ENCODE peak calls at places on chromosomes 11 and 22, in nine cellular contexts. R is upper lobe of left lung, X is AG04450, P is fibroblast of mammary gland, B is transverse colon, Z is AG09309, D is astrocyte of the spinal cord, M is cardiac fibroblast, J is Panc1. S is an unnamed sample.

GRCh38 chr11:65150513-65151271 is 16.4 kb upstream of the SYVN1 start:
- DNase-seq in R (peak), X (no peak), P (peak), B (peak), Z (peak), D (peak), M (peak), J (peak), S (peak)

GRCh38 chr11:128310676-128311445 is 276.5 kb downstream of the ETS1 start:
- DNase-seq in R (no peak), X (no peak), P (no peak), B (no peak), Z (no peak), D (no peak), M (peak), J (no peak), S (no peak)

GRCh38 chr22:25898707-25899365 is 156.8 kb downstream of the MYO18B start:
- DNase-seq in R (no peak), X (no peak), P (peak), B (no peak), Z (no peak), D (no peak), M (peak), J (no peak), S (no peak)

GRCh38 chr22:48907591-48907990 is 920.1 kb downstream of the BRD1 start:
- DNase-seq in R (no peak), X (no peak), P (no peak), B (no peak), Z (no peak), D (no peak), M (no peak), J (no peak), S (no peak)

GRCh38 chr11:96486890-96487633 is 97.2 kb downstream of the JRKL start:
- DNase-seq in R (no peak), X (no peak), P (no peak), B (peak), Z (no peak), D (peak), M (peak), J (no peak), S (no peak)

GRCh38 chr22:22342697-22343602 is 98.4 kb downstream of the VPREB1 start:
- DNase-seq in R (peak), X (no peak), P (peak), B (peak), Z (no peak), D (peak), M (peak), J (no peak), S (no peak)

GRCh38 chr11:7307836-7308235 is 56.1 kb downstream of the SYT9 start:
- DNase-seq in R (no peak), X (no peak), P (no peak), B (no peak), Z (no peak), D (no peak), M (no peak), J (no peak), S (no peak)

GRCh38 chr11:124535552-124536232 is 7.8 kb downstream of the OR8B12 start:
- DNase-seq in R (no peak), X (no peak), P (peak), B (no peak), Z (no peak), D (no peak), M (peak), J (no peak), S (no peak)

GRCh38 chr11:121839821-121840220 is 276.2 kb downstream of the BLID start:
- DNase-seq in R (no peak), X (no peak), P (peak), B (no peak), Z (peak), D (peak), M (peak), J (no peak), S (peak)

GRCh38 chr11:128936546-128937275 is 6.0 kb downstream of the TP53AIP1 start:
- DNase-seq in R (no peak), X (no peak), P (no peak), B (no peak), Z (no peak), D (peak), M (no peak), J (no peak), S (no peak)

GRCh38 chr22:32473388-32473952 is 1.1 kb upstream of the FBXO7 start:
- DNase-seq in R (no peak), X (peak), P (peak), B (peak), Z (peak), D (peak), M (peak), J (no peak), S (peak)

GRCh38 chr11:116874251-116874650 is 36.8 kb upstream of the APOA1 start:
- DNase-seq in R (no peak), X (no peak), P (peak), B (no peak), Z (no peak), D (no peak), M (no peak), J (no peak), S (no peak)

GRCh38 chr11:74941492-74941891 is 7.4 kb downstream of the XRRA1 start:
- DNase-seq in R (no peak), X (no peak), P (no peak), B (no peak), Z (no peak), D (no peak), M (no peak), J (no peak), S (no peak)

GRCh38 chr11:3879967-3880542 is 24.6 kb downstream of the STIM1 start:
- DNase-seq in R (no peak), X (no peak), P (no peak), B (no peak), Z (no peak), D (no peak), M (no peak), J (no peak), S (no peak)

GRCh38 chr11:119056397-119056999 is 507 bp downstream of the HYOU1 start:
- DNase-seq in R (no peak), X (no peak), P (no peak), B (peak), Z (no peak), D (no peak), M (peak), J (no peak), S (no peak)

GRCh38 chr22:41311487-41311886 is 10.2 kb downstream of the ZC3H7B start:
- DNase-seq in R (no peak), X (no peak), P (no peak), B (no peak), Z (no peak), D (no peak), M (no peak), J (no peak), S (no peak)

GRCh38 chr11:76371170-76371569 is 9.8 kb downstream of the THAP12 start:
- DNase-seq in R (no peak), X (peak), P (peak), B (no peak), Z (peak), D (peak), M (peak), J (peak), S (peak)

GRCh38 chr11:78170874-78171549 is 17.4 kb downstream of the KCTD21 start:
- DNase-seq in R (no peak), X (no peak), P (no peak), B (no peak), Z (no peak), D (no peak), M (peak), J (no peak), S (no peak)

GRCh38 chr11:46345881-46346484 is 1.3 kb upstream of the DGKZ start:
- DNase-seq in R (no peak), X (no peak), P (no peak), B (no peak), Z (no peak), D (no peak), M (no peak), J (no peak), S (no peak)
- H3K4me3 ChIP-seq in R (peak), X (no peak), P (no peak), B (no peak), Z (no peak), D (no peak), M (no peak), J (no peak), S (no peak)

DNA sequence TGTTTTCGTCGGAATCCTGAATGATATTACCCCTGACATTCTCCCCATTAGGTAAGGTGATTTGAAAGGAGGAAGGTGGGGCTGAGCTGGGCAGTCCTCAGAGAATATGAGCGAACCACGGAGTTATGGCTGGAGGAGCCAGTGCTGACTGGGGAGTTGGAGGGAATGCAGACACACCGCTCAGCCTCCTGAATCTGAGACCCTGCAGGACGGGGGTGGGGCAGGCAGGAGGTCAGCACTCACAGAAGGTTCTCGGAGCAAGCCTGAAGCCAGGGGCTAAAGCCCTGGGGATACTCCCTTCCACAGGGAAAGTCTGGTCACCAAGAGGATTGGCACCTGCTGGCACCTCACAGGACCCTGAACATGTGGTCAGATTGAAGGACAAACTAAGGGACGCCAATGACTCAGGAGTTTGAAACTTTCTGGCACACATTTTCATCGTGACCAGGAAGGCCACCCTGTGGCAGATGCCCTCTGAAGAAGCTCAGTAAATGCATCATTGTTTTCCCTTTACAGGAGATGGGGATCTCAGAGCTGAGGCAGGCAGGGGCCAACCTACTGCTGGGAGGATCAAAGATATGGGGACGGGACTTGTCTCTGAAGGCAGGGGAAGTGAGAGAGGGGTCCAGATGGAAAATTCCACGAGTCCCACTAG is 26.9 kb upstream of the FCHSD2 start:
- DNase-seq in R (no peak), X (no peak), P (no peak), B (no peak), Z (no peak), D (no peak), M (no peak), J (no peak), S (no peak)
- TF ChIP-seq CTCF in R (no peak), X (no peak), P (no peak), B (no peak), Z (no peak), D (no peak), M (no peak), J (no peak), S (no peak)

DNA sequence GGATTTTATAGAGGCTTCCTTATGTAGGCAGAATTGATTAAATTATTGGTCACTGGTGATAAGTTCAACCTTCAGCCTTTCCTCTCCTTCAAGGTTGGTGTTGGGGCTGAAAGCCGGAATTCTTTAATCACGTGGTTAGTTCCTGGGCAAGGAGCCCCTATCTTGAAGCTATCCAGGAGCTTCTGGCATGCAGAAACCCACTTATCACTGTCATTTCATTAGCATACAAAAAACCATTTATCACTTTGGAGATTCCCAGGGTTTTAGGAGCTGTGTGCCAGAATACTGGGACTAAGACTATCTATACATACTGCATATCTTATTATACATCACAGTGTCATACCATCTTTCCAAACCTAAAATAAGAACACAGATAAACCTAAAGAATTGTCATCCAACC is 18.5 kb upstream of the MED17 start:
- DNase-seq in R (no peak), X (no peak), P (no peak), B (no peak), Z (no peak), D (no peak), M (no peak), J (no peak), S (no peak)
- H3K4me3 ChIP-seq in R (no peak), X (no peak), P (no peak), B (no peak), Z (no peak), D (no peak), M (no peak), J (no peak), S (no peak)

DNA sequence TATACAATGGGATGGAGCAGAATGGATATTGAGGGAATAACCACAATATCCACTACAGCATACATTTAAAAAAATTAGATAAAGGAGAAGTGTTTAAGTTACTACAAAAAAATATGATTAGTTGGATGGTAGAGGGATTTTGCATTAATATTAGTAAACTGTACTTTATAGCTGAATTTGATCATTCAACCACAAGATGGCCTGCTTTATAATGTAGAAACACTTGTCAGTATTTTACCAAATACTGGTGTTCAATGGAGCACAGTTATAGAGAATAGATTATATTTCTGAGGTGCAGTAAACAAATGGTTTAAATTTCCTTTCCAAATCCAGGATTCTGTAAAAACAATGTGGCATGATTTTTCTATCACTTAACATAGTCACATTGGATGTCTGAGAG is 818.8 kb upstream of the CHORDC1 start:
- DNase-seq in R (no peak), X (no peak), P (no peak), B (no peak), Z (no peak), D (no peak), M (peak), J (no peak), S (no peak)
- TF ChIP-seq CTCF in R (no peak), X (peak), P (no peak), B (no peak), Z (no peak), D (peak), M (no peak), J (no peak), S (no peak)

GRCh38 chr11:68750197-68750987 is 928 bp downstream of the TESMIN start:
- DNase-seq in R (peak), X (no peak), P (no peak), B (peak), Z (no peak), D (no peak), M (no peak), J (no peak), S (no peak)
- H3K4me3 ChIP-seq in R (no peak), X (no peak), P (no peak), B (no peak), Z (no peak), D (no peak), M (no peak), J (no peak), S (no peak)